ENCODE peak calls at places on chromosomes 1 and 21, in eight cellular contexts. L, A, R, C, K, B, N and E are unnamed samples.

GRCh38 chr1:22388666-22389455 is 62.8 kb upstream of the ZBTB40 start:
- DNase-seq in A (peak), L (no peak), K (no peak), R (no peak), N (no peak), B (no peak), C (no peak), E (no peak)

GRCh38 chr1:222369148-222369547 is 178.8 kb downstream of the HHIPL2 start:
- DNase-seq in C (no peak), B (no peak), L (no peak), A (no peak), K (no peak), R (no peak), N (no peak), E (no peak)

GRCh38 chr1:173417563-173417962 is 59.6 kb upstream of the PRDX6 start:
- DNase-seq in L (no peak), A (no peak), K (no peak), N (no peak), C (no peak), R (no peak), B (no peak), E (no peak)

GRCh38 chr1:161119017-161119378 is 1.1 kb downstream of the NIT1 start:
- DNase-seq in K (no peak), N (no peak), L (no peak), A (peak), R (no peak), B (no peak), C (no peak), E (no peak)

GRCh38 chr1:212496673-212497072 is 64.0 kb downstream of the NENF start:
- DNase-seq in N (no peak), A (no peak), L (no peak), K (no peak), B (no peak), C (no peak), R (no peak), E (no peak)

GRCh38 chr1:226733309-226733708 is 5.8 kb downstream of the ITPKB start:
- DNase-seq in B (no peak), C (no peak), L (no peak), K (no peak), N (no peak), A (no peak), R (no peak), E (no peak)

GRCh38 chr1:184791199-184791935 is 36.7 kb upstream of the EDEM3 start:
- DNase-seq in N (no peak), A (no peak), K (peak), L (no peak), C (no peak), B (no peak), R (no peak), E (no peak)

GRCh38 chr21:46569071-46569470 is 35.8 kb downstream of the S100B start:
- DNase-seq in L (no peak), C (no peak), B (no peak), R (no peak), N (no peak), K (peak), A (no peak), E (no peak)

GRCh38 chr21:38925923-38926322 is 120.2 kb downstream of the ETS2 start:
- DNase-seq in K (peak), A (peak), L (peak), B (peak), N (no peak), R (no peak), C (peak), E (no peak)

GRCh38 chr1:112548540-112548939 is 39.8 kb downstream of the WNT2B start:
- DNase-seq in R (no peak), N (no peak), C (no peak), L (no peak), A (peak), B (no peak), K (no peak), E (no peak)

GRCh38 chr1:218711021-218711420 is 365.9 kb downstream of the TGFB2 start:
- DNase-seq in R (no peak), A (no peak), C (no peak), N (no peak), B (no peak), K (peak), L (no peak), E (no peak)

GRCh38 chr21:45594721-45595489 is 48.6 kb upstream of the PCBP3 start:
- DNase-seq in N (no peak), B (no peak), L (no peak), K (no peak), C (no peak), A (no peak), R (no peak), E (no peak)

GRCh38 chr21:42358261-42358660 is 7.5 kb upstream of the TFF2 start:
- DNase-seq in R (no peak), B (peak), N (no peak), A (no peak), L (no peak), K (no peak), C (no peak), E (no peak)

GRCh38 chr1:244012232-244012631 is 38.9 kb upstream of the ZBTB18 start:
- DNase-seq in R (no peak), B (no peak), N (peak), C (no peak), K (peak), A (no peak), L (no peak), E (no peak)

GRCh38 chr1:7369866-7370265 is 401.2 kb upstream of the VAMP3 start:
- DNase-seq in R (no peak), A (no peak), B (no peak), K (no peak), L (no peak), N (no peak), C (no peak), E (no peak)

GRCh38 chr1:107936498-107937481 is 28.2 kb downstream of the VAV3 start:
- DNase-seq in C (no peak), K (peak), A (peak), L (peak), R (no peak), N (peak), B (peak), E (peak)

GRCh38 chr1:93708734-93709481 is 27.3 kb upstream of the BCAR3 start:
- DNase-seq in C (peak), L (no peak), N (no peak), R (no peak), A (peak), K (peak), B (no peak), E (no peak)

GRCh38 chr1:243598433-243598832 is 251.6 kb downstream of the AKT3 start:
- DNase-seq in L (no peak), C (no peak), N (peak), B (no peak), A (no peak), R (no peak), K (peak), E (peak)

GRCh38 chr21:45248893-45249381 is 38.8 kb downstream of the POFUT2 start:
- DNase-seq in L (no peak), N (no peak), A (no peak), R (no peak), C (peak), K (peak), B (no peak), E (no peak)

GRCh38 chr1:238951809-238952208 is 434.6 kb upstream of the CHRM3 start:
- DNase-seq in B (no peak), N (peak), K (peak), R (no peak), A (peak), C (peak), L (no peak), E (no peak)

GRCh38 chr1:79043506-79043905 is 37.0 kb upstream of the ADGRL4 start:
- DNase-seq in K (peak), B (no peak), L (no peak), N (no peak), A (no peak), R (no peak), C (no peak), E (no peak)

GRCh38 chr21:42840411-42841155 is 38.8 kb downstream of the WDR4 start:
- DNase-seq in B (no peak), L (no peak), K (no peak), C (no peak), N (no peak), A (no peak), R (no peak), E (no peak)

GRCh38 chr1:29157269-29157601 is 24.5 kb downstream of the SRSF4 start:
- DNase-seq in K (no peak), A (no peak), B (no peak), L (no peak), N (no peak), C (no peak), R (no peak), E (no peak)

GRCh38 chr1:95138223-95138622 is 21.1 kb downstream of the TLCD4 start:
- DNase-seq in K (no peak), L (no peak), A (no peak), C (no peak), N (no peak), B (no peak), R (no peak), E (no peak)

GRCh38 chr1:157050836-157051235 is 5.3 kb upstream of the ARHGEF11 start:
- DNase-seq in N (no peak), K (no peak), A (no peak), B (no peak), R (no peak), C (no peak), L (no peak), E (no peak)

GRCh38 chr1:201637282-201638076 is 98.6 kb downstream of the NAV1 start:
- DNase-seq in R (no peak), B (no peak), L (no peak), A (peak), C (no peak), K (peak), N (no peak), E (no peak)

GRCh38 chr1:76086109-76086508 is 11.6 kb downstream of the ST6GALNAC3 start:
- DNase-seq in K (no peak), B (no peak), L (no peak), C (no peak), A (no peak), R (no peak), N (no peak), E (no peak)

GRCh38 chr1:93615201-93616150 is 66.2 kb downstream of the BCAR3 start:
- DNase-seq in B (no peak), K (peak), R (no peak), C (no peak), N (peak), L (no peak), A (peak), E (peak)

DNA sequence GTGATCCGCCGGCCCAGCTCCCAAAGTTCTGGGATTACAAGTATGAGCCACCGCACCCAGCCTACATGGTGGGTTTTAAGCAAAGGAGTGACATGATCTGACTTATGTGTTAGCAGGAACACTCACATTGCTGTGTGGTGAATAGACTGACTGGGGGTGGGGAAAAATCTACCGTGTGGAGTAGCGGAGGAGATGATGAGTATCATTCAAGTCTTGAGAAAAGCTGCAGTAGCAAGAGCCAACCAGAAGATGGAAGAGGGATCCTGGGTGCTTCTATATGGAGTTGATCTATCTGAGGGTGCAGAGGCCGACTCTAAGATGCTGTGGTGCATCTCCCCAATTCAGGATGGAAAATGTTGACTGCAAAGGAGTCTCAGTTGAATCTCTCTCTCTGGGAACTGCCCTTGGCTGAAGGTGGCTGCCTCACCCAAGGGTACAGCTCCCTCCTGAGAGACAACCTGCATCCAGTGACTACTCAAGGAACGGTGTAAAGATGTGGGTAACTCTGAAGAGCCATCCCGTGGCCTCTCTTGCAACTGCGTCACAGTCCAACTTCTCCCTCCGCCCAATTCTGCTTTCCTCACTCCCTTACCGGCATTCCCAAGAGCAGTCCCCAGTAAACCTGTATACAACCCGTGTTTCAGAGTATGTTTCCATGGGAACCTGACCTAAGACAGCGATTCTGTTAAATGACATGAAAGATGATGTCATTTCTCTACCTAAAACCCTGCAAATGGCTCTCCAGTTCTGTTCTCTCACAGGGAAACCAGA is 7.4 kb upstream of the B3GALNT2 start:
- DNase-seq in B (no peak), K (peak), L (no peak), C (no peak), A (no peak), R (no peak), N (no peak), E (no peak)
- TF ChIP-seq CTCF in B (no peak), K (peak), L (no peak), C (no peak), A (no peak), R (no peak), N (no peak), E (no peak)

GRCh38 chr1:169133801-169134558 is 27.5 kb downstream of the ATP1B1 start:
- DNase-seq in A (no peak), B (no peak), L (no peak), R (no peak), C (no peak), N (no peak), K (no peak), E (no peak)
- TF ChIP-seq CTCF in A (peak), B (peak), L (peak), R (no peak), C (peak), N (peak), K (peak), E (peak)

GRCh38 chr1:200299571-200299970 is 110.3 kb downstream of the ZNF281 start:
- DNase-seq in A (no peak), N (no peak), B (no peak), R (no peak), C (no peak), K (no peak), L (no peak), E (no peak)

GRCh38 chr1:200304146-200304545 is 105.7 kb downstream of the ZNF281 start:
- DNase-seq in K (no peak), N (no peak), A (no peak), C (no peak), B (no peak), L (no peak), R (no peak), E (no peak)

GRCh38 chr1:200301152-200301551 is 108.7 kb downstream of the ZNF281 start:
- DNase-seq in B (no peak), L (no peak), K (no peak), R (no peak), A (no peak), C (no peak), N (no peak), E (no peak)

GRCh38 chr1:200302893-200303250 is 107.0 kb downstream of the ZNF281 start:
- DNase-seq in B (no peak), C (peak), A (peak), K (no peak), L (no peak), R (no peak), N (no peak), E (no peak)

DNA sequence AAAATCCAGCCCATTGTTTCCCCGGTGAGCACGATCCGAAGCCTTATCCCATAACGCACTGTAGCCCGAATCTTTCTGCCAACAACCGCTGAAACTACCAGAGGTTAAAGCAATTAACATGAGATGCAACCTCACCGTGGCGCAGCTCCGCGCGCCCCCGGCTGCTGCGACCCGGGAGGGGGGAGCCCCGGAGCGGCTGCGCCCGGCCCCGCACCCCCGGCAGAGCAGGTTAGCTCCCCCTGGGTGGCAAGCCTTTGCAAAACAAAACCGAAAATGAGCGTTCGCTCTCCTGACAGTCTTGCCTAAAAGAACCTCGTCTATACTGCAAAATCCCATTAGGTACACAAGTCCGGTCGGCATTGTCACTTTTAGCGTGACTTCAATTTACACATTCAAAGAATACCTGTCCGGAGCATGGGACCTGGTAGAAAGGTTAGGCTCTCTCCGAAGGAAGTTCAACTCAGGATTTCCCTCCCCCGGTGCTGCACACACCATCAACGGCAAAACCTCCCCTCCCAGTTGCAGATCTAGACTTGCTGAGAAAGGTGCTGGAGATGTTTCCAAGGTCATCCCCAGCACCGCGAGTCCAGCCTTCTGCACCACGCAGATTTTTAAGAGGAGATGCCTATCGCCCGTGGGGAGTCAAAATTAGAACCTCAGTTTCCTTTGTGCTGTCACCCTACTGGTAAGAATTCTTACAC is 107.5 kb downstream of the ZNF281 start:
- DNase-seq in B (peak), C (peak), A (peak), R (peak), K (peak), L (no peak), N (no peak), E (peak)
- TF ChIP-seq CTCF in B (no peak), C (no peak), A (no peak), R (peak), K (peak), L (no peak), N (no peak), E (peak)

DNA sequence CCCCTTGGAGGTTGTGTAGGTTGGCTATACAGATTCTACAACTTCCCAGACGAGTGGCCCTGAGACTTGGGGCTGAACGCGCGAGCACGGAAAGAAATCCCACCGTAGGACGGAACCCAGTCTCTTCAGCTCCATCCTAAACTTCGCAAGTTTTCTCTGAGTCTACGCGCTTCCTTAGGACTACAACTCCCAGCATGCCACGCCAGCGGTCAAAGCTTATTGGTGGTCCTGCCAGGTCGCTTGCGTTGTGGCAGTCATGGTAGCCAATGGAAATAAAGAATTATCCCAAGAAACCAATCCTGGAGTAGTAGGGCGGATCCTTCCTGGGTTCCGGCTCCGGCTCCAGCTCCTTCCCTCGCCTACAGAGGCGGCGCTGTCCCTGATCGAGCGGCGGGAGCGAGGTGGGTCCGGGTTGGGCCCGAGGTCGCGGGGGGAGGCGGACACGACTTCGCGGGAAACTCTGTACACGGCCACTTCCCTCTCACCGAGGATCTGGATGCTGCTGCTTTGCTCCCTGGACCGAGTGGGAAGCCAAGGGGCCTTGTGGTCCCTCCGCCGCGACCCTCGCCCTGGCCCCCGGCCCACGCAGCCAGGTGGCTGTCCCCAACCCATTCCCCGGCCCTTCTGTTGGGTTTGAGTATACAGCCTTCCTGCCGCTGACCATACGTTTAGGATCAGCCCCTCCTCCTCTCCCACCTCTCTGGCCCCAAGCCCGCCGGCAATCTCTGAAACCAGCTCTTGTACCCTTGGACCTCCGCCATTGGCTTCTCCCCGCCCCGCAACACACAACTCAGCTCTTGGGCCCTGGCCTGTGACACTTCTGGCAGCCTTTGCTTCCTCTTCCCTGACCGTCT is at the start of gene ZNF691:
- DNase-seq in R (peak), K (peak), B (peak), N (peak), A (peak), L (peak), C (peak), E (peak)
- TF ChIP-seq CTCF in R (peak), K (peak), B (peak), N (peak), A (peak), L (peak), C (no peak), E (peak)